ENCODE peak calls at places on chromosomes 4 and X, in seven cellular contexts. E is PC-3, V is DND-41, G is K562, L is endothelial cell of umbilical vein, K is fibroblast of lung, D is HepG2. P is an unnamed sample.

GRCh38 chrX:139881130-139881529 is 51.7 kb downstream of the ATP11C start:
- DNase-seq in E (no peak), V (no peak), G (peak; percentile 13), L (no peak), K (peak; percentile 86), D (no peak), P (peak; percentile 82)

GRCh38 chr4:111398906-111399330 is 746.3 kb upstream of the FAM241A start:
- DNase-seq in E (no peak), V (no peak), G (no peak), L (no peak), K (peak; percentile 23), D (no peak), P (peak; percentile 18)

GRCh38 chrX:69320116-69320515 is 154.9 kb upstream of the PJA1 start:
- DNase-seq in E (no peak), V (no peak), G (no peak), L (no peak), K (no peak), D (no peak), P (no peak)

GRCh38 chr4:105896461-105896939 is 1.2 kb downstream of the NPNT start:
- DNase-seq in E (no peak), V (no peak), G (no peak), L (no peak), K (no peak), D (no peak), P (no peak)

GRCh38 chrX:13029341-13029740 is 15.1 kb downstream of the FAM9C start:
- DNase-seq in E (peak; percentile 80), V (peak; percentile 28), G (no peak), L (no peak), K (peak; percentile 55), D (no peak), P (no peak)

GRCh38 chr4:67725981-67726380 is 25.0 kb upstream of the UBA6 start:
- DNase-seq in E (peak; percentile 61), V (no peak), G (no peak), L (no peak), K (peak; percentile 91), D (no peak), P (peak; percentile 90)

GRCh38 chrX:73390628-73391567 is 56.0 kb upstream of the CDX4 start:
- DNase-seq in E (no peak), V (no peak), G (no peak), L (no peak), K (no peak), D (no peak), P (no peak)

GRCh38 chr4:2255501-2256155 is 6.3 kb downstream of the MXD4 start:
- DNase-seq in E (no peak), V (peak; percentile 2), G (no peak), L (no peak), K (peak; percentile 49), D (no peak), P (peak; percentile 23)

GRCh38 chrX:46376246-46376885 is 168.9 kb downstream of the ZNF674 start:
- DNase-seq in E (peak; percentile 79), V (peak; percentile 47), G (peak; percentile 3), L (peak; percentile 80), K (peak; percentile 56), D (peak; percentile 57), P (peak; percentile 42)

GRCh38 chr4:112704991-112705845 is 68.3 kb downstream of the LARP7 start:
- DNase-seq in E (peak; percentile 32), V (no peak), G (no peak), L (peak; percentile 46), K (peak; percentile 71), D (peak; percentile 8), P (peak; percentile 58)

GRCh38 chr4:164937576-164938270 is 39.7 kb downstream of the TRIM61 start:
- DNase-seq in E (no peak), V (no peak), G (no peak), L (no peak), K (no peak), D (peak; percentile 12), P (no peak)

GRCh38 chr4:84632092-84632491 is 49.2 kb downstream of the CDS1 start:
- DNase-seq in E (peak; percentile 79), V (no peak), G (no peak), L (no peak), K (peak; percentile 88), D (no peak), P (peak; percentile 85)

GRCh38 chrX:9885150-9885549 is 82.0 kb upstream of the CLDN34 start:
- DNase-seq in E (peak; percentile 74), V (peak; percentile 66), G (peak; percentile 56), L (peak; percentile 85), K (peak; percentile 55), D (peak; percentile 30), P (peak; percentile 34)

GRCh38 chr4:98166025-98166730 is 22.9 kb upstream of the STPG2 start:
- DNase-seq in E (peak; percentile 90), V (no peak), G (no peak), L (no peak), K (peak; percentile 38), D (no peak), P (peak; percentile 12)

GRCh38 chrX:129540725-129541184 is 696 bp downstream of the OCRL start:
- DNase-seq in E (peak; percentile 36), V (peak; percentile 16), G (peak; percentile 33), L (peak; percentile 11), K (no peak), D (peak; percentile 12), P (no peak)

GRCh38 chr4:174119051-174119450 is 164.4 kb downstream of the FBXO8 start:
- DNase-seq in E (peak; percentile 27), V (no peak), G (no peak), L (no peak), K (peak; percentile 5), D (no peak), P (peak; percentile 6)

GRCh38 chrX:112941209-112941788 is 100.7 kb upstream of the AMOT start:
- DNase-seq in E (peak; percentile 1), V (no peak), G (no peak), L (no peak), K (no peak), D (no peak), P (no peak)
- TF ChIP-seq CTCF in E (no peak), V (no peak), G (no peak), L (no peak), K (no peak), D (no peak), P (no peak)

GRCh38 chr4:139557506-139558110 is 1.6 kb upstream of the SETD7 start:
- DNase-seq in E (no peak), V (no peak), G (no peak), L (peak; percentile 7), K (no peak), D (no peak), P (no peak)
- H3K9me3 ChIP-seq in E (no peaks in the 10 kb centered on the region), V (no peaks in the 10 kb centered on the region), G (no peaks in the 10 kb centered on the region), L (no peaks in the 10 kb centered on the region), K (no peaks in the 10 kb centered on the region), D (no peaks in the 10 kb centered on the region), P (no peaks in the 10 kb centered on the region)

GRCh38 chr4:48571471-48571870 is 81.4 kb downstream of the ZAR1 start:
- DNase-seq in E (no peak), V (no peak), G (no peak), L (no peak), K (no peak), D (no peak), P (no peak)

GRCh38 chr4:48564151-48564550 is 74.1 kb downstream of the ZAR1 start:
- DNase-seq in E (no peak), V (no peak), G (no peak), L (no peak), K (no peak), D (no peak), P (no peak)

GRCh38 chr4:48570646-48571220 is 80.7 kb downstream of the ZAR1 start:
- DNase-seq in E (peak; percentile 34), V (no peak), G (no peak), L (no peak), K (peak; percentile 85), D (no peak), P (peak; percentile 80)

DNA sequence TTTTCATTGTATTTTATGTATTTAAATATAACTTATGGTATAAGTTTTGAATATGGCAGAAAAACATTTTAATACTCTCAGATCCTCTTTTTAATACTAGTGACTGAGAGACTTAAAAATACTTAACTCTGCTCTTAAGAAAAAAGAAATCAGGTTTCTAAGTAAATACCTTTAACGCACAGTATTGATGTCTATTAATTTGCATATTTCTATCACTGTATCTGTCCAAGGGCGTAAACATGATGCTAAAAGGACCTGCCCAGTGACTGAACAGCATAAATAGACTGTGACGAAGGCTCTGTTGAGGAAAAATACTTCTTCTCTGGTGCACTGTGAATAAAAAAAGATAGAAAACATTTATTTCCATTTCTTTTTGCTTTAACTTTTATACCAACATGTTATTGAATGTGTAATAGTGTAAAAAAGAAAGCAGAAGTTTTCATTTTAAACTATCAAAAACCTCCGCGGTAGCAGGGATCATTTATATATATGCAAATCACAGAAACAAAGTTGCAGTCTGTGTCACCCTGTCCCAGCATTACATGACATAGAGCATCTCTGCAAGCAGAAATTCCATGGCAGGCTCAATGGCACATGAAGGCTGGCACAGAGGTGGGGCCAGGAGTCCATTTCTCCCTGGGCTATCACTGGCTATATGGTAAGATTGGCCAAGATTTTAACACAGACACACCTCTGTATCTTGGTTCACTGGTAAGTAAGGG is 75.5 kb downstream of the ZAR1 start:
- DNase-seq in E (no peak), V (no peak), G (no peak), L (no peak), K (no peak), D (no peak), P (no peak)
- TF ChIP-seq EZH2 in E (no peak), V (no peak), G (no peak), L (no peak), K (no peak), D (no peak), P (no peak)

GRCh38 chr4:150117094-150117493 is 38.8 kb downstream of the DCLK2 start:
- DNase-seq in E (no peak), V (no peak), G (no peak), L (no peak), K (peak; percentile 79), D (no peak), P (peak; percentile 77)
- TF ChIP-seq CTCF in E (no peak), V (no peak), G (no peak), L (no peak), K (no peak), D (no peak), P (no peak)

GRCh38 chrX:152575331-152575730 is 62.4 kb upstream of the GABRQ start:
- DNase-seq in E (no peak), V (no peak), G (no peak), L (no peak), K (peak; percentile 36), D (no peak), P (peak; percentile 8)
- H3K9me3 ChIP-seq in E (no peaks in the 10 kb centered on the region), V (no peaks in the 10 kb centered on the region), G (no peaks in the 10 kb centered on the region), L (no peaks in the 10 kb centered on the region), K (no peaks in the 10 kb centered on the region), D (no peaks in the 10 kb centered on the region), P (no peaks in the 10 kb centered on the region)

DNA sequence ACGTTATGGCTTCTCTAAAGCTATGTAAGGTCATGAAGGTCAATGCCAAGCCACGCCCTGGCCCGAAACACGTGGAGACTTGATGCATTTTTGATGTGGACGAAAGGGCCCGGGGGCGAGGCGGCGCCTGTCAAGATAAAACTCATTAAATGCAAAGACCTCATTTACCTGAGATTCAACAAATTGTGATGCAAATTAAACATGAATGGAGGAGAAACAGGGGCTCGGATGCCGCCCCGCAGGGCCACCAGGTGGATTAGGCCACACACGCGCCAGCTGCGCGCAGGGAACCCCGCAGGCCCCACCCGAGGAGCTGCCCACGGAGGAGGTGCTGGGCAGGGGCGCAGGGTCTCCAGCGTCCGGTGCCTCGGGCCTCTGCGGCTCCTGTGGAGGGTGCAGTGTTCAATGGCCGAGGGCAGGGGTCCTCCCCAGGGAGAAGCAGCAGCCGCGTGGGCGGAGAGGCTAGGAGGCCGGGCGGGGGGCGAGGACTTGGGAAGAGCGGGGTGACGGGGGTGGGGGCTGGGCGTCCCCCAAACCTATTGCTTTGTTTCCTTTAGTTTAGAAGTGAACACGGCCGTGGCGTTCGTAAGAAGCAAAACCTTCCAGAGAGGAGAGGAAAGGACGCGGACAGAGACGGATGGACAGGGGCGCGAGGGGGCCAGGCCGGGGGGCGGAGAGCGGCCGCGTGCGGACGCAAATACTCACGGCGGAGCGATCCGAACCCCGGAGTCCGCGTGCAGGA is 40.4 kb downstream of the CPLX1 start:
- DNase-seq in E (no peak), V (no peak), G (no peak), L (no peak), K (no peak), D (no peak), P (no peak)
- TF ChIP-seq EZH2 in E (no peak), V (no peak), G (no peak), L (peak; percentile 90), K (peak; percentile 83), D (no peak), P (peak; percentile 72)

P was measured in astrocyte.